ENCODE peak calls at places on chromosome X, in six cellular contexts. One of them, this sample, is unnamed.

GRCh38 chrX:114162068-114162735 is 421.7 kb upstream of the HTR2C start:
- DNase-seq in uterus: no peak
- DNase-seq in suprapubic skin: no peak
- DNase-seq in lower lobe of right lung: no peak
- DNase-seq in NB4: peak; percentile 6
- DNase-seq in foreskin fibroblast: no peak
- DNase-seq in this sample: no peak

GRCh38 chrX:103628386-103629290 is at the start of gene TCEAL1:
- DNase-seq in uterus: peak; percentile 67
- DNase-seq in suprapubic skin: peak; percentile 75
- DNase-seq in lower lobe of right lung: peak; percentile 74
- DNase-seq in NB4: peak; percentile 16
- DNase-seq in foreskin fibroblast: no peak
- DNase-seq in this sample: no peak

GRCh38 chrX:112874140-112874539 is 33.5 kb upstream of the AMOT start:
- DNase-seq in uterus: no peak
- DNase-seq in suprapubic skin: no peak
- DNase-seq in lower lobe of right lung: no peak
- DNase-seq in NB4: no peak
- DNase-seq in foreskin fibroblast: no peak
- DNase-seq in this sample: no peak

GRCh38 chrX:154084449-154085300 is 12.8 kb downstream of the MECP2 start:
- DNase-seq in uterus: no peak
- DNase-seq in suprapubic skin: no peak
- DNase-seq in lower lobe of right lung: no peak
- DNase-seq in NB4: no peak
- DNase-seq in foreskin fibroblast: no peak
- DNase-seq in this sample: no peak

GRCh38 chrX:9627827-9628406 is 137.7 kb downstream of the GPR143 start:
- DNase-seq in uterus: no peak
- DNase-seq in suprapubic skin: no peak
- DNase-seq in lower lobe of right lung: no peak
- DNase-seq in NB4: no peak
- DNase-seq in foreskin fibroblast: no peak
- DNase-seq in this sample: no peak

GRCh38 chrX:43971966-43972961 is 926 bp downstream of the NDP start:
- DNase-seq in uterus: no peak
- DNase-seq in suprapubic skin: no peak
- DNase-seq in lower lobe of right lung: no peak
- DNase-seq in NB4: no peak
- DNase-seq in foreskin fibroblast: no peak
- DNase-seq in this sample: no peak

GRCh38 chrX:67523932-67524331 is 19.9 kb upstream of the AR start:
- DNase-seq in uterus: no peak
- DNase-seq in suprapubic skin: no peak
- DNase-seq in lower lobe of right lung: no peak
- DNase-seq in NB4: no peak
- DNase-seq in foreskin fibroblast: no peak
- DNase-seq in this sample: no peak

GRCh38 chrX:70452143-70452733 is 7.6 kb downstream of the DLG3 start:
- DNase-seq in uterus: peak; percentile 57
- DNase-seq in suprapubic skin: no peak
- DNase-seq in lower lobe of right lung: peak; percentile 60
- DNase-seq in NB4: peak; percentile 41
- DNase-seq in foreskin fibroblast: no peak
- DNase-seq in this sample: no peak

DNA sequence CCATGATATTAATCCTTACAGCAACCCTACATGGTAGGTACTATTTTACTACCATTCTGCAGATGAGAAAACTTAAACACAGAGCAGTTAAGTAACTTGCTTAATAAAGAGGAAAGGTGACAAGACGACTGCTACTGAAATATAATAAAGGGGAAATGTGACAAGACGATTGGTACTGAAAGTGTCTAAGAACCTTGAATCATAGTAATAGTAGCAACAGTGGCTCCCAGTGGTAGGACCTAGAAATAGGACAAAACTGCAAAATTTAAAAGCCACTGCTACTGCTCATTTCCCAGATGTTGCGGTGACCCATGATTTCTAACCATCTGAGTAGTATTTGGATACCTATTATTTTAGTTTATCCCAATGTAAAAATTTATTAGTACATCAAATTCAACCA is 89.5 kb downstream of the TASL start:
- DNase-seq in uterus: no peak
- DNase-seq in suprapubic skin: no peak
- DNase-seq in lower lobe of right lung: no peak
- DNase-seq in NB4: peak; percentile 26
- DNase-seq in foreskin fibroblast: no peak
- DNase-seq in this sample: no peak
- TF ChIP-seq CTCF in uterus: no peak
- TF ChIP-seq CTCF in suprapubic skin: no peak
- TF ChIP-seq CTCF in lower lobe of right lung: no peak
- TF ChIP-seq CTCF in NB4: no peak
- TF ChIP-seq CTCF in foreskin fibroblast: no peak
- TF ChIP-seq CTCF in this sample: no peak

DNA sequence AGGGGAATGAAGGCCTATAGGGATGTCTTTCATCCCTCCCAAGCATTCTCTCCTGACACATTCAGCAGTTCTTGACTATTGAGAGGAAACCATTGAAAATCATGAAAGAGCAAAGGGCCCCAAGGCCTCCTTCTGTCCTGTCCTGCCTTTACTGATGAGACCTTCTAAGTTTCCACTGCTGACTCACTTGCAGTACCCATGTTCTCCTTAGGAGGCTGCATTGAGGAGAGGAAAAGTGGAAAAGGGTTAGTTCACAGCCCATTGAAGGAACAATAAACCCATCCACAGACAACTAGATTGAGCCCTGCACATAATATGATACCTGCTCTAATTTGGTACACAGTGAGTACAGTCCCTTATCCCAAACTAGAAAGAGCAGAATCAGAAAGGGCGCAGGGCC is 115.1 kb upstream of the PNPLA4 start:
- DNase-seq in uterus: no peak
- DNase-seq in suprapubic skin: no peak
- DNase-seq in lower lobe of right lung: no peak
- DNase-seq in NB4: peak; percentile 7
- DNase-seq in foreskin fibroblast: no peak
- DNase-seq in this sample: no peak
- TF ChIP-seq CTCF in uterus: no peak
- TF ChIP-seq CTCF in suprapubic skin: no peak
- TF ChIP-seq CTCF in lower lobe of right lung: no peak
- TF ChIP-seq CTCF in NB4: no peak
- TF ChIP-seq CTCF in foreskin fibroblast: no peak
- TF ChIP-seq CTCF in this sample: no peak

GRCh38 chrX:99242001-99242400 is 1168.1 kb downstream of the PCDH19 start:
- DNase-seq in uterus: no peak
- DNase-seq in suprapubic skin: no peak
- DNase-seq in lower lobe of right lung: no peak
- DNase-seq in NB4: no peak
- DNase-seq in foreskin fibroblast: no peak
- DNase-seq in this sample: no peak
- TF ChIP-seq CTCF in uterus: no peak
- TF ChIP-seq CTCF in suprapubic skin: no peak
- TF ChIP-seq CTCF in lower lobe of right lung: no peak
- TF ChIP-seq CTCF in NB4: no peak
- TF ChIP-seq CTCF in foreskin fibroblast: no peak
- TF ChIP-seq CTCF in this sample: no peak

DNA sequence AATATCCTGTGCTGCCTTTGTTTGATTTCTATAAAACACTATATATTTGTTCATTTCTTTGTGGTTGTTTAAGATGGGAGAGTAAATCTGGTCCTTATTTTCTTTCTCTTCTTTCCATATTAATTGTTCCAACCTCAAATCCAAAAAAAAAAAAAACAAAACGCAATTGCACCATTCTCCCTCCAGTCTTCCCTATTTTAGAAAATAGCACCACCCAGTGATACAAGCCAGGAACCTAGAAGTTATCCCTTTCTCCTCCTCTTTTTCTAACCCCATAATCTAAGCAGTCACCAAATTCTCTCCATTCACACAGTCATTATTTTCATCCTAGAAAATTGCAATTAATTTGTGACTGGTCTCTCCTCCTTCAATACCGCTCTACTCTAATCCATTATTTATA is 107.8 kb downstream of the GABRA3 start:
- DNase-seq in uterus: no peak
- DNase-seq in suprapubic skin: no peak
- DNase-seq in lower lobe of right lung: no peak
- DNase-seq in NB4: no peak
- DNase-seq in foreskin fibroblast: no peak
- DNase-seq in this sample: no peak
- TF ChIP-seq CTCF in uterus: no peak
- TF ChIP-seq CTCF in suprapubic skin: no peak
- TF ChIP-seq CTCF in lower lobe of right lung: no peak
- TF ChIP-seq CTCF in NB4: no peak
- TF ChIP-seq CTCF in foreskin fibroblast: peak; percentile 1
- TF ChIP-seq CTCF in this sample: no peak

GRCh38 chrX:22141061-22141460 is 108.9 kb downstream of the PHEX start:
- DNase-seq in uterus: no peak
- DNase-seq in suprapubic skin: no peak
- DNase-seq in lower lobe of right lung: no peak
- DNase-seq in NB4: no peak
- DNase-seq in foreskin fibroblast: no peak
- DNase-seq in this sample: no peak
- TF ChIP-seq CTCF in uterus: no peak
- TF ChIP-seq CTCF in suprapubic skin: no peak
- TF ChIP-seq CTCF in lower lobe of right lung: no peak
- TF ChIP-seq CTCF in NB4: no peak
- TF ChIP-seq CTCF in foreskin fibroblast: no peak
- TF ChIP-seq CTCF in this sample: no peak

GRCh38 chrX:119194631-119195030 is 41.5 kb upstream of the PGRMC1 start:
- DNase-seq in uterus: no peak
- DNase-seq in suprapubic skin: no peak
- DNase-seq in lower lobe of right lung: no peak
- DNase-seq in NB4: peak; percentile 15
- DNase-seq in foreskin fibroblast: no peak
- DNase-seq in this sample: no peak
- TF ChIP-seq CTCF in uterus: no peak
- TF ChIP-seq CTCF in suprapubic skin: no peak
- TF ChIP-seq CTCF in lower lobe of right lung: no peak
- TF ChIP-seq CTCF in NB4: peak; percentile 15
- TF ChIP-seq CTCF in foreskin fibroblast: no peak
- TF ChIP-seq CTCF in this sample: no peak

GRCh38 chrX:121030083-121030482 is 17.3 kb upstream of the GLUD2 start:
- DNase-seq in uterus: no peak
- DNase-seq in suprapubic skin: no peak
- DNase-seq in lower lobe of right lung: no peak
- DNase-seq in NB4: no peak
- DNase-seq in foreskin fibroblast: no peak
- DNase-seq in this sample: no peak
- TF ChIP-seq CTCF in uterus: no peak
- TF ChIP-seq CTCF in suprapubic skin: no peak
- TF ChIP-seq CTCF in lower lobe of right lung: no peak
- TF ChIP-seq CTCF in NB4: no peak
- TF ChIP-seq CTCF in foreskin fibroblast: no peak
- TF ChIP-seq CTCF in this sample: no peak

GRCh38 chrX:106000203-106000602 is 38.3 kb downstream of the SERPINA7 start:
- DNase-seq in uterus: no peak
- DNase-seq in suprapubic skin: no peak
- DNase-seq in lower lobe of right lung: no peak
- DNase-seq in NB4: no peak
- DNase-seq in foreskin fibroblast: no peak
- DNase-seq in this sample: no peak

GRCh38 chrX:105999294-105999693 is 39.2 kb downstream of the SERPINA7 start:
- DNase-seq in uterus: no peak
- DNase-seq in suprapubic skin: no peak
- DNase-seq in lower lobe of right lung: no peak
- DNase-seq in NB4: no peak
- DNase-seq in foreskin fibroblast: no peak
- DNase-seq in this sample: no peak
- TF ChIP-seq CTCF in uterus: no peak
- TF ChIP-seq CTCF in suprapubic skin: no peak
- TF ChIP-seq CTCF in lower lobe of right lung: no peak
- TF ChIP-seq CTCF in NB4: no peak
- TF ChIP-seq CTCF in foreskin fibroblast: no peak
- TF ChIP-seq CTCF in this sample: no peak

GRCh38 chrX:132491191-132491590 is 2.4 kb upstream of the MBNL3 start:
- DNase-seq in uterus: no peak
- DNase-seq in suprapubic skin: no peak
- DNase-seq in lower lobe of right lung: no peak
- DNase-seq in NB4: peak; percentile 90
- DNase-seq in foreskin fibroblast: no peak
- DNase-seq in this sample: no peak
- TF ChIP-seq CTCF in uterus: no peak
- TF ChIP-seq CTCF in suprapubic skin: peak; percentile 3
- TF ChIP-seq CTCF in lower lobe of right lung: no peak
- TF ChIP-seq CTCF in NB4: peak; percentile 11
- TF ChIP-seq CTCF in foreskin fibroblast: no peak
- TF ChIP-seq CTCF in this sample: no peak

DNA sequence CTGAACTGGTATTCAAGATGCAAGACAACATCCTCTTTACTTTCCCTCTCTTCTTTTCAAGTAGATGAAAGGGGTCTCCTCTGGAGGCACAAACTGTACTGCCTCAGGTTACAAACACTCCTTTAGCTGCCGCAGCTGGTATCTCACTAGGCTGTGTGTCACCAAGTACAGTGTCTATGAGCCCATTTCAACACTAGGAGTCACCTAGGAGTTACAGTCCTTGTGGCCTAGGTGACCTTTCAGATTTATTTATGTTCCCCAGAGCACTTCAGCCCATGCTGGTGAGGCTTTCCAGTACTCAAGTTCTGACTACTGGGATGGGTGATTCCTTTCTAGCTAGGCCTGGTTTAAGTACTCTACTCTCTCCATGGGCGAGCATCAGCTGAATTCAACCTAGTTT is 32.4 kb upstream of the TMLHE start:
- DNase-seq in uterus: no peak
- DNase-seq in suprapubic skin: no peak
- DNase-seq in lower lobe of right lung: no peak
- DNase-seq in NB4: no peak
- DNase-seq in foreskin fibroblast: no peak
- DNase-seq in this sample: no peak
- TF ChIP-seq CTCF in uterus: no peak
- TF ChIP-seq CTCF in suprapubic skin: no peak
- TF ChIP-seq CTCF in lower lobe of right lung: no peak
- TF ChIP-seq CTCF in NB4: no peak
- TF ChIP-seq CTCF in foreskin fibroblast: no peak
- TF ChIP-seq CTCF in this sample: no peak

This sample was measured in ascending aorta.